ENCODE peak calls at places on chromosomes 13 and 19, in nine cellular contexts. Q is lower leg skin; D is stimulated activated CD4-positive, alpha-beta T cell treated with anti-CD3 and anti-CD28 coated beads, Interleukin-2, amount 100 ng/mL, for 4 hours; Y is head of caudate nucleus; B is activated T-helper 2 cell treated with anti-CD3 and anti-CD28 coated beads, Interferon-gamma antibody, Interleukin-2, Interleukin-4, amounts not matched to agents 10 μg/mL and 5 μg/mL and 100 μg/mL, durations not matched to agents 14 hours and 24 hours and 36 hours; U is nucleus accumbens; T is hippocampal formation; N is RWPE1; H is effector memory CD8-positive, alpha-beta T cell. R is an unnamed sample.

GRCh38 chr13:71629167-71629566 is 237.8 kb downstream of the DACH1 start:
- DNase-seq in Q (no peak), Y (no peak), B (no peak), T (no peak), H (no peak), U (no peak), N (no peak), D (no peak), R (no peak)

GRCh38 chr13:19089315-19089714 is 92.3 kb downstream of the TUBA3C start:
- DNase-seq in D (no peak), B (no peak), Q (no peak), H (no peak), N (no peak), T (no peak), Y (no peak), U (no peak), R (no peak)

GRCh38 chr19:2044709-2045500 is 6.1 kb downstream of the MKNK2 start:
- DNase-seq in Y (no peak), D (no peak), H (no peak), T (no peak), Q (no peak), B (no peak), U (no peak), N (no peak), R (no peak)

GRCh38 chr13:109773276-109773675 is 13.1 kb downstream of the IRS2 start:
- DNase-seq in D (no peak), Q (no peak), Y (no peak), B (no peak), U (no peak), N (no peak), T (no peak), H (no peak), R (no peak)

GRCh38 chr19:1067341-1068103 is 555 bp downstream of the ARHGAP45 start:
- DNase-seq in T (no peak), Q (no peak), H (peak), D (peak), U (no peak), N (no peak), Y (no peak), B (no peak), R (peak)

GRCh38 chr13:79681069-79681468 is 200.1 kb downstream of the NDFIP2 start:
- DNase-seq in N (no peak), Q (no peak), U (no peak), T (no peak), Y (no peak), D (no peak), H (no peak), B (no peak), R (no peak)

GRCh38 chr19:38388310-38389100 is at the start of gene SPRED3:
- DNase-seq in U (peak), D (no peak), T (no peak), Y (peak), B (no peak), N (peak), Q (no peak), H (no peak), R (no peak)

GRCh38 chr19:47644743-47645499 is 36.0 kb downstream of the BICRA start:
- DNase-seq in Q (no peak), H (no peak), N (no peak), D (no peak), U (no peak), T (no peak), Y (no peak), B (no peak), R (no peak)

GRCh38 chr13:48255954-48256353 is 22.9 kb downstream of the ITM2B start:
- DNase-seq in D (no peak), B (no peak), U (no peak), Y (no peak), H (no peak), T (no peak), N (no peak), Q (no peak), R (no peak)

GRCh38 chr13:73833331-73834070 is 300.7 kb downstream of the KLF12 start:
- DNase-seq in Q (no peak), Y (no peak), U (no peak), H (no peak), D (no peak), T (no peak), N (no peak), B (no peak), R (no peak)

GRCh38 chr19:18364826-18365528 is 21.0 kb upstream of the GDF15 start:
- DNase-seq in U (no peak), Y (no peak), T (no peak), D (no peak), B (no peak), N (peak), H (no peak), Q (peak), R (no peak)